ENCODE peak calls at places on chromosomes 5 and 9, in seven cellular contexts. B, L, X, K, A, M and Q are unnamed samples.

GRCh38 chr9:132851421-132851792 is 26.7 kb downstream of the AK8 start:
- DNase-seq in M (no peak), L (no peak), X (no peak), B (no peak), A (no peak), K (no peak), Q (no peak)

GRCh38 chr5:6235726-6236125 is 142.6 kb downstream of the MED10 start:
- DNase-seq in A (no peak), M (no peak), L (no peak), B (no peak), K (no peak), X (no peak), Q (no peak)

GRCh38 chr5:168877132-168877895 is 298.1 kb upstream of the PANK3 start:
- DNase-seq in M (peak), L (no peak), A (no peak), B (peak), K (no peak), X (no peak), Q (no peak)

GRCh38 chr5:23257656-23258055 is 249.8 kb upstream of the PRDM9 start:
- DNase-seq in X (no peak), A (no peak), K (no peak), M (no peak), L (no peak), B (no peak), Q (no peak)

GRCh38 chr9:35649431-35650340 is 1.0 kb downstream of the SIT1 start:
- DNase-seq in M (no peak), B (no peak), K (peak), X (peak), A (peak), L (no peak), Q (no peak)

GRCh38 chr9:86046930-86047341 is 52.4 kb downstream of the GOLM1 start:
- DNase-seq in X (no peak), B (no peak), M (no peak), K (no peak), L (no peak), A (no peak), Q (no peak)

GRCh38 chr5:57215629-57216195 is 41.9 kb downstream of the GPBP1 start:
- DNase-seq in M (no peak), X (no peak), L (no peak), K (no peak), A (no peak), B (no peak), Q (no peak)

GRCh38 chr5:124847907-124848306 is 101.5 kb upstream of the ZNF608 start:
- DNase-seq in M (no peak), B (no peak), A (no peak), X (no peak), L (no peak), K (no peak), Q (no peak)

GRCh38 chr5:1366514-1366913 is 21.6 kb upstream of the CLPTM1L start:
- DNase-seq in L (no peak), A (no peak), B (no peak), M (no peak), K (no peak), X (no peak), Q (no peak)

GRCh38 chr5:133117166-133117929 is 65.5 kb downstream of the HSPA4 start:
- DNase-seq in L (no peak), B (no peak), K (no peak), A (no peak), M (no peak), X (no peak), Q (no peak)

GRCh38 chr5:80662108-80662507 is 7.3 kb upstream of the DHFR start:
- DNase-seq in X (no peak), A (no peak), B (no peak), K (no peak), M (no peak), L (no peak), Q (no peak)

GRCh38 chr5:80659111-80659510 is 4.3 kb upstream of the DHFR start:
- DNase-seq in L (no peak), M (no peak), K (no peak), B (no peak), A (no peak), X (no peak), Q (no peak)

GRCh38 chr5:80668016-80668969 is 13.5 kb upstream of the DHFR start:
- DNase-seq in X (no peak), A (no peak), M (no peak), L (no peak), B (peak), K (no peak), Q (no peak)

GRCh38 chr5:80667384-80667783 is 12.6 kb upstream of the DHFR start:
- DNase-seq in M (no peak), B (no peak), X (no peak), L (no peak), A (peak), K (no peak), Q (no peak)

GRCh38 chr5:80665057-80665456 is 10.3 kb upstream of the DHFR start:
- DNase-seq in L (no peak), A (no peak), B (no peak), K (no peak), M (no peak), X (no peak), Q (no peak)
- H3K27ac ChIP-seq in L (no peak), A (no peak), B (no peak), K (no peak), M (no peak), X (no peak), Q (no peak)

GRCh38 chr5:66554884-66555283 is 41.3 kb upstream of the MAST4 start:
- DNase-seq in K (no peak), B (no peak), L (no peak), M (no peak), A (no peak), X (no peak), Q (no peak)
- H3K4me3 ChIP-seq in K (no peak), B (no peak), L (no peak), M (no peak), A (no peak), X (no peak), Q (no peak)

DNA sequence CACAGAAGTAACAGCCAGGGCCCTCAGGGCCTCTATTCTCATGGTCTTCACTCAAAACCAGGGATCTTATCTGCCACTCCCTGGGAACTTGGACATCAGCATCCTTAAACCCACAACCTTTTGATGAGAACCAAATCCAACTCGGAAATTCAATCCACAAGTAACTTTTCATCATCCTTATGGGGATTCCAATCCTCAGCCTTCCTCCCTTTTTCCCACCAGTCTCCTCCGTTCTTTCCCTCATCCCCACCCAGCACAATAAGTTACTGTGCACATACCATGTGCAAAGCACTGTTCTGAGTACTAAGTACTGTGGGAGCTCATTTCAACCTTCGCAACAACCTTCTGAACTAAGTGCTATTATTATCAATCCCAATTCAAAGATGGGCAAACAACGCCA is 17.0 kb downstream of the GOLPH3 start:
- DNase-seq in B (no peak), K (no peak), X (no peak), L (no peak), M (no peak), A (no peak), Q (no peak)
- H3K27ac ChIP-seq in B (no peak), K (no peak), X (no peak), L (no peak), M (no peak), A (no peak), Q (no peak)

GRCh38 chr5:14184725-14185124 is 41.6 kb downstream of the TRIO start:
- DNase-seq in B (no peak), X (peak), A (no peak), M (no peak), L (no peak), K (no peak), Q (no peak)

GRCh38 chr5:14182761-14183160 is 39.6 kb downstream of the TRIO start:
- DNase-seq in K (no peak), A (no peak), M (no peak), B (no peak), X (no peak), L (no peak), Q (no peak)

GRCh38 chr5:14185336-14186131 is 42.4 kb downstream of the TRIO start:
- DNase-seq in A (peak), M (no peak), K (no peak), X (no peak), L (no peak), B (no peak), Q (peak)

GRCh38 chr5:14183187-14183939 is 40.2 kb downstream of the TRIO start:
- DNase-seq in A (no peak), B (no peak), M (no peak), K (no peak), X (peak), L (no peak), Q (no peak)

DNA sequence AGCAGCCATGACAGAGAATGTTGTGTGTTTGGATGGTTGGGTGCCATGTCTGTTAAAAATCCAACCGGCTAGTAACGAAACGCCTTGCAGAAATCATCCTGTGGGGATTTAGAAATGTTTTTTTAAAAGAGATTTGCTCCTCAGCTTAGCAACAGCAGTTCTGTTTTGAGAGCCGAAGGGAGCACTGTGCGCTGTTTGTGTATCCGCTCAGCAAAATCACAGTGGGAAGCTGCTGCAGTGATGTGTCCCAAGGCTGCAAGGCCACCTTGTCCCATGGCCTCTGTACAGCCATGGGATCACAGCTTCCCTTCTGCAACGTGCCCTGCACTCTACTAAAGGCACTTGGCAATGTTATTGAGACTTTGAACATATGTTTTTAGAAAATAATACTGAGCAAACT is 40.9 kb downstream of the TRIO start:
- DNase-seq in K (no peak), A (no peak), L (no peak), B (no peak), X (no peak), M (no peak), Q (no peak)
- H3K4me3 ChIP-seq in K (peak), A (no peak), L (peak), B (no peak), X (peak), M (no peak), Q (no peak)

GRCh38 chr5:138712324-138712723 is 40.9 kb upstream of the CTNNA1 start:
- DNase-seq in M (no peak), K (no peak), L (no peak), X (no peak), A (no peak), B (no peak), Q (no peak)
- H3K27ac ChIP-seq in M (no peak), K (no peak), L (no peak), X (no peak), A (no peak), B (no peak), Q (no peak)

GRCh38 chr9:21812945-21813568 is 10.6 kb downstream of the MTAP start:
- DNase-seq in K (no peak), L (peak), X (peak), A (peak), B (peak), M (peak), Q (peak)
- H3K4me3 ChIP-seq in K (no peak), L (no peak), X (no peak), A (no peak), B (no peak), M (peak), Q (no peak)

DNA sequence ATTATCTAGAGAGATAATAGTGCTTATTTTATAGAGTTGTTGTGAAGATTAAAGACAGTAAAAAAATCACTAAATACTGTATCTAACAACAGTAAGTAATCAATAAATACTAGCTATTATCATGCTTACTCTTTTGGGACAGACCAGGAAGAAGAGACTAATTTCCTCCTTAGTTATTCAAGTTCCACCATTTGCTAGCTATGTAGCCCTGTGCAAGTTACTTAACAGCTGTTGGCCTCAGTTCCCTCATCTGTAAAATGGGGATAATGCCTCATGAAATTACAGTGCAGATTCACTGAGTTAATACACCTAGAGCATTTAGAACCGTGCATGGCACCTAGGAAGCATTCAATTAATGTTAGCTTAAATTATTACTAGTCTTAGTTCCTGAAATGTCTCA is 2.6 kb downstream of the RBM18 start:
- DNase-seq in X (no peak), L (no peak), M (no peak), A (no peak), K (no peak), B (no peak), Q (no peak)
- H3K27ac ChIP-seq in X (peak), L (no peak), M (no peak), A (peak), K (no peak), B (no peak), Q (no peak)